ENCODE peak calls at places on chromosomes 2 and 18, in four cellular contexts. O, T, K and S are unnamed samples.

GRCh38 chr2:158253170-158253569 is 151.5 kb downstream of the UPP2 start:
- DNase-seq in O (no peak), T (no peak), K (no peak), S (no peak)

GRCh38 chr2:37583402-37583801 is 88.0 kb downstream of the CDC42EP3 start:
- DNase-seq in O (no peak), T (no peak), K (no peak), S (no peak)

GRCh38 chr2:237870754-237871651 is 11.6 kb downstream of the RAMP1 start:
- DNase-seq in O (no peak), T (no peak), K (no peak), S (no peak)

GRCh38 chr2:7044253-7045250 is 127.3 kb downstream of the RNF144A start:
- DNase-seq in O (peak; percentile 63), T (peak; percentile 61), K (peak; percentile 82), S (peak; percentile 57)

GRCh38 chr2:203510256-203510940 is 24.7 kb downstream of the RAPH1 start:
- DNase-seq in O (no peak), T (no peak), K (no peak), S (no peak)

GRCh38 chr18:11994708-11995444 is 13.6 kb downstream of the IMPA2 start:
- DNase-seq in O (no peak), T (no peak), K (no peak), S (no peak)

GRCh38 chr2:225429718-225430117 is 30.2 kb downstream of the NYAP2 start:
- DNase-seq in O (no peak), T (no peak), K (no peak), S (no peak)

GRCh38 chr2:191845248-191845715 is 1.6 kb downstream of the CAVIN2 start:
- DNase-seq in O (no peak), T (no peak), K (no peak), S (no peak)

GRCh38 chr2:162840598-162841246 is 2.2 kb upstream of the KCNH7 start:
- DNase-seq in O (peak; percentile 7), T (peak; percentile 62), K (peak; percentile 17), S (peak; percentile 61)

GRCh38 chr2:165425556-165425955 is 43.9 kb upstream of the CSRNP3 start:
- DNase-seq in O (no peak), T (no peak), K (no peak), S (no peak)

GRCh38 chr2:219035942-219036341 is 5.4 kb downstream of the CFAP65 start:
- DNase-seq in O (no peak), T (no peak), K (no peak), S (no peak)

GRCh38 chr2:126785236-126785635 is 113.5 kb upstream of the TEX51 start:
- DNase-seq in O (no peak), T (no peak), K (no peak), S (no peak)